ENCODE peak calls at places on chromosomes 5 and 9, in four cellular contexts. I, V, F and D are unnamed samples. For H3K4me1, the result is how much of the 10 kb centered on the place peaks cover.

GRCh38 chr5:135186662-135187522 is 152.9 kb upstream of the PITX1 start:
- DNase-seq in I (no peak), V (no peak), F (no peak), D (no peak)

GRCh38 chr9:33852216-33852826 is 35.4 kb downstream of the UBE2R2 start:
- DNase-seq in I (no peak), F (peak), V (peak), D (peak)

GRCh38 chr9:89422151-89422918 is 75.6 kb downstream of the SEMA4D start:
- DNase-seq in I (no peak), V (no peak), F (no peak), D (no peak)

GRCh38 chr9:112093147-112093874 is 81.8 kb downstream of the SUSD1 start:
- DNase-seq in F (no peak), V (no peak), I (no peak), D (no peak)

GRCh38 chr5:17743580-17744435 is 109.5 kb downstream of the TAF11L14 start:
- DNase-seq in V (no peak), F (no peak), I (no peak), D (no peak)

GRCh38 chr9:93598647-93599241 is 22.4 kb downstream of the PHF2 start:
- DNase-seq in F (no peak), I (peak), V (no peak), D (no peak)

GRCh38 chr5:12245429-12245828 is 341.2 kb upstream of the CTNND2 start:
- DNase-seq in F (no peak), I (no peak), V (no peak), D (no peak)

GRCh38 chr9:20095430-20096092 is 306.7 kb upstream of the SLC24A2 start:
- DNase-seq in V (no peak), F (no peak), I (no peak), D (no peak)

GRCh38 chr5:154395407-154396106 is 50.2 kb upstream of the SAP30L start:
- DNase-seq in F (peak), I (no peak), V (peak), D (no peak)

GRCh38 chr5:29016067-29016466 is 1977.7 kb upstream of the CDH9 start:
- DNase-seq in I (no peak), F (no peak), V (no peak), D (no peak)

GRCh38 chr9:27518809-27519208 is 5.3 kb upstream of the IFNK start:
- DNase-seq in F (no peak), V (no peak), I (no peak), D (no peak)

GRCh38 chr5:170284231-170284630 is 13.3 kb downstream of the LCP2 start:
- DNase-seq in V (no peak), I (no peak), F (no peak), D (no peak)

GRCh38 chr5:124742983-124743533 is 3.4 kb downstream of the ZNF608 start:
- DNase-seq in V (peak), I (no peak), F (no peak), D (peak)

DNA sequence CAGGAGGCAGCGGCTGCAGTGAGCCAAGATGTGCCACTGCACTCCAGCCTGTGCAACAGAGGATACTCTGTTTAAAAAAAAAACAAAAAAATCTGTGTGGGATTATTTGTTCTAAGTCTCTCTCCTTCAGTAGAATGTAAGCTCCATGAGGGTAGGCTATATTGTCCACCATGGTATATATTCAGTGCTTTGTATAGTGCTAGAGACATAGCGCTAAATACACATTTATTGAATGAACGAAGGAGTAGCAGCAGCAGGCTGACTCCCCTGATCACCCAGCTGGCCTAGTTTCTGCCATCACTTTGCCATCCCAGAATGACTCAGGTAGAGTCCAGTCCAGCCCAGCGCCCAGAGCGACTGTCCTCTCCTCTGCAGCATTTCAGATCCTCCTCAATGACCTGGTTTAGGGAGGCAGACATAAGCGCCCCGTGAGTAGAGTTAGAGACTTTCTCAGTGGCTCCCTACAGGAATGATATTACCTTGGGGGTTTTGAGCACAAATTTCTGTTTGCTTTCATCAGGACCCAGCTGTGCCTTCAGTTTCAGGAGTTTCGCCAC is 716 bp downstream of the HARS1 start:
- DNase-seq in F (no peak), V (peak), I (no peak), D (no peak)
- H3K4me1 ChIP-seq in F (under half), V (under half), I (under half), D (under half)

GRCh38 chr5:148790545-148791333 is 35.7 kb upstream of the ADRB2 start:
- DNase-seq in V (no peak), F (no peak), I (no peak), D (no peak)
- TF ChIP-seq POLR2A in V (no peak), F (no peak), I (no peak), D (no peak)

GRCh38 chr5:81349161-81349560 is 44.8 kb downstream of the ACOT12 start:
- DNase-seq in I (no peak), F (no peak), V (no peak), D (no peak)
- TF ChIP-seq CTCF in I (no peak), F (no peak), V (no peak), D (no peak)

GRCh38 chr5:8773091-8773615 is 772.7 kb downstream of the SEMA5A start:
- DNase-seq in I (no peak), F (no peak), V (no peak), D (no peak)
- H3K4me1 ChIP-seq in I (under half), F (under half), V (under half), D (under half)

DNA sequence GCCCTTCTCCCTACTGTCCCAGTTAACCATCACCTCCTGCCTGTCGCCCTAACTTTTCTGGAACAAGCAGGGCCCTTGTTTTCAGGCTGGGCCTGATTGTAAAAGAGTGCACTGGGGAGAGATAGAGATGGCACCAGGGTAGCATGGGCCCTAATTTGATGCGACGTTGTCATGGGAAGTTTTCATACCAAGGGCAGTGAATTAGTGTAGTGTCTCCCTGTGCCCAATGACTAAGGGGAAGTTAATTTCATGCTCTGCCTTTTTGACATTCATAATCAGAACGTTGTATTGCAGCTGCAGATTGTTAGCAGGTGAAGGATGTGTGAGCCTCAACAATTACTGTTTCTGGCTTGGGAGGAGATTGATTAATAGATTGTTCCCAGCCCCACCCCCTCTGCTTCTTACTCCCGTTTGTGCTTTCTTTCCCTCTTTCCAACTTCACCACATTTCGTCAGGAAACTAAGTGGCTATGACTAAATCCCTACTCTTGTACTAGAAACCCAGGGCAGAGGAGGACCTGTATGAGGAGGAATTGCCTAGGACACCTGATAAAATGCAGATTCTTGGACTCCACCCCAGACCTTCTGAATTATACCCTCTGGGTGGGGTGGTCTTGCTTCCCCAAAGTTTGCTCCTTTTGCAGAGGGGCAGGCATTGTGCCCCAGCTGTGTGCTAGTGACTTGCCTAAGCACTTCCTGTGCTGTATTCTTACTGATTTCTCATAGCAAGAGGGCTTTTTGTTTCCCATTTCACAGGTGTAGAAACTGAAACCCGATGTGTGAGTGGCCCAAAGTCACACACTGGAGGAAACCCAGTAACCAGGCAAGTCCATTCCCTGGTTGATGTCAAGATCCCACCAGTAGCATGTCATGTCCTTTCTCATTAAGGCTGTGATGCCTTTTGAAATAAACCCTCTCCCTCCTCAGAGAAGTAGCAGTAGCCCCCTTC is 56.3 kb downstream of the DAB2IP start:
- DNase-seq in I (no peak), V (no peak), F (no peak), D (no peak)
- TF ChIP-seq POLR2A in I (no peak), V (no peak), F (no peak), D (no peak)

DNA sequence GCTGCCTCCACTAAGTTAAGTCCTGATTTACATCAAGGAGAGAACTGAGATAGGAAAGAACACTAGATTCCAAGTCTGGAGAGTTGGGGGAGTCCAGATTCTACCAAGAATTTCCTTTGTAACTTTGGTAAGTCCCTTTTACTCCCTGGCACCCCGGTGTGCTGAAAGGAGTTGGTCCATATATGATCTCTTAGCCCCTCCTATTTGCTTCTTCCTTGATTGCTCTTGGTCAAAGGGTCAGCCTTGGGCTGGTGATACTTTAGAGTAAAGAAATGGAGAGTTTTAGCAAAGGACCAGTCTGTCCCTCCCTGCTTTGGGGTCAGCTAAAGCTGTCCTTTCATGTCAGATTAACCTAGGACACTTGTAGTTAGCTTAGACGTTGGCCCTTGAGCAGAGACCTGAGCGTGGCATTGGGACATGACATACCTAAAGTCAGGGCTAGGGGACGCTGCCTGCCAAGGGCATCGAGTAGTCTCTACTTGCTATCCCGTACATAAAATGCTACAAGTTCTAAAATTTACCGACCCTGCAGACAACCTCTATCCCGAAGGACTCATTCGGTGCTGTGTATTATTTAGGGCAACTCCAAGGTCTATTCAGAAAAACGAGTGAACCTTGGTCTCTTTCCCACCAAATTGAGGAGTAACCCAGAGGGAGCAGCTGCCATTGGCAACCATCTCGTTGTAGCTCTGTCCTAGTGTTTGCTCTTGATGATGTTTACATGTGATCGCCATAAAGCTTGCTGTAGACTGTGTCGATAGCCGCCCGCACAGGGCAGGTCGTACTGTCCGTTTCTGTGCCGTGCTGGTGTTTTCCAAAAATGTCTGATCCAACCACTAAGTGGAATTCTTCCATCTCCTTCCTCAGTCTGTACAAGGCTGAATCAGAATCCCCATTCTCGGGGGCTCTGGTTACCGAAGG is 94.3 kb downstream of the PDE6A start:
- DNase-seq in I (no peak), V (no peak), F (no peak), D (no peak)
- TF ChIP-seq CTCF in I (no peak), V (no peak), F (no peak), D (no peak)

GRCh38 chr9:36671561-36671960 is 98.9 kb downstream of the MELK start:
- DNase-seq in V (no peak), F (no peak), I (no peak), D (no peak)
- H3K4me1 ChIP-seq in V (under half), F (under half), I (under half), D (under half)

DNA sequence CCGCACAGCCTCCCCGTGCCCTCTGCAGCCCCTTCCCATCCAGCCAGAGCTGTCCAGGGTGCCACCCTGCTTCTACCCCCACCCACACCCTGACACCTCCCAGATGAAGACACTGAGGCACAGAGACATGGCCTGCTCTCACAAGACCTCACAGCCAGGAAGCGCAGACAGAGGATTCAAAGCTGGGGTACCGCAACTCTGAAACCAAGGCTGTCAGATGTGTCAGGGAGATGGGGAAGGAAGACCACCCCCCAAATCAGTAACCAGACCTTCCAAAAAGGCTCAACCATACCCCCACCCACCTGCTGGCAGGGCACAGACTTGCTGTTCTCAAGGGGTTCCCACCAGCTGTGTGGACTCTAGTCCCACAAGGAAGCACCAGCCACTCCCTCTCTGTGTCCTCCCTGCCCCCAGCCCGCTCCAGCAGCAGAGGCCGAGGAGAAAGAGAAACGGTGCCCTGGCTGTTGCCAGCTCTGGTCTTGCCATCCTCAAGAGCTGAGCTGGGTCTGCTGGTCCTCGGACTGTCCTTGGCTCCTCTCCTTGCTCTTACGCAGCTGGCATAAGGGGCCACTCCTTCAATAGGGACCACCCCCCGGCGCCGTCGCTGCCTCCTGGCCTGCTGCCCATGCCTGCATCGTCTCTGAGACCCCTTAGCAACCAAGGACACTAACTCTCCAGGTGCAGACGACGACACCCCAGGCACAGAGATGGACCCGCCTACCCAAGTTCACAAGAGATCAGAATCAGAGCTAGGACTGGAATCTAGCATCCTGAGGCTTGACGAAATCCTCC is 700 bp downstream of the AKNA start:
- DNase-seq in I (no peak), F (no peak), V (peak), D (no peak)
- TF ChIP-seq POLR2A in I (no peak), F (no peak), V (no peak), D (no peak)

DNA sequence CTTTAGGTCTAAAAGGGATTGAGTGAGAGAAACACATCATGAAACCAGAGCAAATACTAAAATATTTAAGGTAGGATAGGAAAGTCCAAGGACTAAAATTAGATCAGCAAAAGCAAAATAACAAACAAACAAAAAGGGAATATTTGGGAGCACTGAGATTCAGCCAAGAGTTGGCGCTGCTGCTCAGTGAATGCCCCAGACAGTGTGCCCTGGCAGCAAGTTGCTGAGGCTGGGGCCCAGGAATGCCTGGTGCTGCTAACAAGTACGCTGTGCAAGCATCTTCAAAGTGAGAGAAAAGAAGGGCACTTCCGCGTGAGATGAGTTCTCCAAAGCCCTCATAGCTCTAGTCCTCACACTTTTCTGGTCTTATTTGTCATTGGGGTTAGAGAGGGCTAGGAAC is 603.3 kb downstream of the EFNA5 start:
- DNase-seq in V (no peak), I (no peak), F (no peak), D (no peak)
- TF ChIP-seq CTCF in V (no peak), I (no peak), F (peak), D (no peak)

DNA sequence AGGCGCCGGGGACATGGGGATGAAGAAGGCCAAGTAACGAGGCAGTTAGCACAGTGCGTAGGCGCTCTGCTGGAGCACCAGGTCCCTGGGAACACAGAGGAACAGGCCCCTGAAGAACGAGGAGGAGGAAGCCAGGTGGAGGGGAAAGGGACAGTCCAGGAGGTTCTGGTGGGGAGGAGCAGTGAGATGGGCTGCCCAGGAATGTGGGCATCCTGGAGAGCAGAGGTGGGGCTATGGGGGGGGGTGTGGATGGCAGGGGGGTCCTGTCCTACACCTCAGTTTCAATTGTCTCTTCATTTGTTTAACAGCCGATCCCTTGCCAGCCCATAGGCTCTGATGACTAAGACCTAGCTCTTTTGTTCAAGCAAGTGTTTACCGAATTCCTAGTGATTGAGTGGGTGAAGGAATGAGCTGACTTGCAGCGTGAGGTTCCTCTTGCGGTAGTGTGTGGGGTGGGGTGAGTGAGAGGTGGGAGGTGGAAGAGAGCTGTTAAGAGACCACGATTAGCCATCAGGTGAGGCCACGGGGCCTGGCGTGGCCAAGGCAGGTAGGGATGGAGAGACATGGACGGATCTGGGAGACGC is 8.4 kb upstream of the PHYHD1 start:
- DNase-seq in F (peak), V (no peak), I (no peak), D (peak)
- H3K4me1 ChIP-seq in F (under half), V (under half), I (half or more), D (under half)